ENCODE peak calls at places on chromosomes 13 and 19, in four cellular contexts. K is HCT116, V is H1, N is K562. H is an unnamed sample.
A peak's percentile ranks its signal among the peaks of the same experiment; 100 is the strongest.

GRCh38 chr13:44396295-44396962 is 22.8 kb downstream of the SERP2 start:
- DNase-seq in K (no peak), V (no peak), N (no peak), H (no peak)

GRCh38 chr19:11361771-11362731 is 6.8 kb downstream of the PLPPR2 start:
- DNase-seq in K (no peak), V (no peak), N (peak; percentile 62), H (no peak)

GRCh38 chr13:110524484-110525254 is 36.9 kb downstream of the RAB20 start:
- DNase-seq in K (no peak), V (no peak), N (no peak), H (no peak)

GRCh38 chr13:111505175-111505777 is 184.8 kb downstream of the TEX29 start:
- DNase-seq in K (peak; percentile 33), V (peak; percentile 77), N (peak; percentile 49), H (peak; percentile 12)

GRCh38 chr19:10975374-10976036 is 14.7 kb downstream of the SMARCA4 start:
- DNase-seq in K (no peak), V (no peak), N (no peak), H (no peak)

GRCh38 chr13:112983428-112984196 is 14.6 kb downstream of the MCF2L start:
- DNase-seq in K (no peak), V (no peak), N (no peak), H (peak; percentile 27)

GRCh38 chr13:44768233-44768632 is 192.1 kb upstream of the TSC22D1 start:
- DNase-seq in K (no peak), V (no peak), N (no peak), H (no peak)

GRCh38 chr19:7888145-7888825 is at the start of gene LRRC8E:
- DNase-seq in K (no peak), V (peak; percentile 92), N (peak; percentile 90), H (peak; percentile 59)

GRCh38 chr13:110322126-110322827 is 15.2 kb downstream of the COL4A2 start:
- DNase-seq in K (no peak), V (no peak), N (no peak), H (no peak)

GRCh38 chr13:114230117-114230516 is 4.6 kb upstream of the CDC16 start:
- DNase-seq in K (no peak), V (no peak), N (no peak), H (no peak)

GRCh38 chr13:64154514-64154913 is 2738.9 kb upstream of the PCDH20 start:
- DNase-seq in K (peak; percentile 4), V (no peak), N (no peak), H (no peak)

GRCh38 chr19:48351341-48351752 is 12.4 kb downstream of the TMEM143 start:
- DNase-seq in K (no peak), V (peak; percentile 97), N (peak; percentile 86), H (peak; percentile 63)

GRCh38 chr19:41548954-41549688 is 26.8 kb upstream of the CEACAM21 start:
- DNase-seq in K (no peak), V (no peak), N (no peak), H (no peak)

GRCh38 chr13:26618726-26619125 is 61.2 kb downstream of the WASF3 start:
- DNase-seq in K (no peak), V (no peak), N (no peak), H (no peak)

GRCh38 chr13:34591163-34591562 is 350.9 kb upstream of the NBEA start:
- DNase-seq in K (no peak), V (no peak), N (no peak), H (no peak)

GRCh38 chr13:47457631-47458030 is 543.4 kb downstream of the SUCLA2 start:
- DNase-seq in K (no peak), V (no peak), N (no peak), H (no peak)

GRCh38 chr19:11658954-11659353 is 61.7 kb downstream of the ZNF627 start:
- DNase-seq in K (no peak), V (no peak), N (no peak), H (no peak)

GRCh38 chr19:42693760-42694350 is 46.4 kb downstream of the PSG3 start:
- DNase-seq in K (peak; percentile 41), V (no peak), N (peak; percentile 26), H (peak; percentile 49)

GRCh38 chr19:36031308-36031707 is 1.4 kb downstream of the CLIP3 start:
- DNase-seq in K (no peak), V (no peak), N (no peak), H (no peak)

GRCh38 chr19:38666662-38667448 is 19.4 kb downstream of the ACTN4 start:
- DNase-seq in K (no peak), V (no peak), N (no peak), H (no peak)

GRCh38 chr19:52226652-52227051 is 36.8 kb downstream of the PPP2R1A start:
- DNase-seq in K (no peak), V (no peak), N (no peak), H (no peak)

GRCh38 chr13:83048419-83048818 is 833.9 kb downstream of the SLITRK1 start:
- DNase-seq in K (no peak), V (no peak), N (no peak), H (no peak)

GRCh38 chr19:34959021-34959420 is 5.0 kb downstream of the ZNF792 start:
- DNase-seq in K (no peak), V (no peak), N (no peak), H (no peak)

DNA sequence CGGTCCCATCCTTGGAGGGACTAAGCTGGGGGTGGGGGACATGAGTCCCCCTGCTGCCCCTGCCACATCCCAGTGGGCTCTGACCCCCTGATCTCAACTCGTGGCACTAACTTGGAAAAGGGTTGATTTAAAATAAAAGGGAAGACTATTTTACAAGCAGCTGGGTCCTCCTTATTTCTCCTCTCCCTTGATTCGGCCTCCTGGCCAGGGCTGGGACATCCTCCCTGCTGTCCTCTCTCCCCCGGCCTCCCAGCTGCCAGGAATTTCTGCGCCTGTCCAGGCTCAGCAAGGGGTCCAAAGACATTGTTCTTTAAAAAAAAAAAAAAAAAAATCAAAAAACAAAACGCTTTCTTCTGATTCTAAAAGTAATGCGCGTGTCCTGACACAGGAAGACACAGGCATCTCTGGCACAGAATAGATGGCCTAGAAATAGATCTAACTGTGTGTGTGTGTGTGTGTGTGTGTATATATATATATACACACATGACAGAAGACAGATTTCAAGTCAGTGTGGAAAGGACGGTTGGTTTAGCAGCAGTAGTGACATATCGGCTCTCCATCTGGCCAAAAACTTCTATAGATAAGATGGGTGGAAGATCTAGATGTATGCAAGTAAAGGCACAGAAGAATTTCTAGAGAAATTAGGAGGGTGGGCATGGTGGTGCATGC is 12.3 kb upstream of the LENG8 start:
- DNase-seq in K (no peak), V (no peak), N (no peak), H (no peak)
- H3K27me3 ChIP-seq in K (no peaks in the 10 kb centered on the region), V (no peaks in the 10 kb centered on the region), N (no peaks in the 10 kb centered on the region), H (no peaks in the 10 kb centered on the region)

DNA sequence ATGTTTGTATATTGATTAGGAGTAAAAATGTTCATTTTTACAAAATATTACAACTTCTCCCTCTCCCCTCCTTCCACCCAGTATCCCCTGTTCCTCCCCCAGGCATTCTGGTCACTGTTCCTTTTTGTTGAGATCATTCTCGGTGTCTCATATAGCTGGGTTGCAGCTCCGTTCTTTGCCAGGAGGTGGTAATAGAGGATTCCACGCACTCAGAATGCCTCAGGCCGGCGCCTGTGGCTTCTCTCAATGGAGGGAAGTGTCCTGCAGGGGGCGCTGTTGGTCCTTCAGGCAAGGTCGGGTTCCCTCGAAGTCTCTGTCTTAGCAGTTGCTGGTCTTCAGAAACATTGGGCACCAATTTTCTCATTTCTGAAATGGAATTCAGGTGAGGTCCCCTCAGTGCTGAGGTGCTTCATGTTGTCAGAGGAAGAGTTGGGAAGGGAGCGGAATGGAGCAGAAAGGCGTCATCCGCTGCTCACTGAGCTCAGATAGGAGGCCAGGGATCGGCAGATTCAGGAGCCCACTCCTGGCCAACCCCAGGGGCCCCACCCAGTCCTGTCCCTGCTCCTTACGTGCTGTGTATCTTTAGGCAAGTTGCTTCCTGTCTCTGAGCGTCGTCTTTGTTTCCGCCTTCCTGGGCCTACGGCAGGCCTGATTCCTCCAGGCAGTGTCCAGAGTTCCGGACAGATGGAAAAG is 10.3 kb upstream of the GARIN5A start:
- DNase-seq in K (peak; percentile 80), V (peak; percentile 97), N (peak; percentile 75), H (peak; percentile 51)
- TF ChIP-seq CEBPB in K (no peak), V (no peak), N (no peak), H (no peak)

GRCh38 chr13:72072223-72072622 is 205.2 kb upstream of the DACH1 start:
- DNase-seq in K (no peak), V (no peak), N (no peak), H (no peak)
- TF ChIP-seq POLR2AphosphoS5 in K (no peak), V (no peak), N (no peak), H (no peak)

DNA sequence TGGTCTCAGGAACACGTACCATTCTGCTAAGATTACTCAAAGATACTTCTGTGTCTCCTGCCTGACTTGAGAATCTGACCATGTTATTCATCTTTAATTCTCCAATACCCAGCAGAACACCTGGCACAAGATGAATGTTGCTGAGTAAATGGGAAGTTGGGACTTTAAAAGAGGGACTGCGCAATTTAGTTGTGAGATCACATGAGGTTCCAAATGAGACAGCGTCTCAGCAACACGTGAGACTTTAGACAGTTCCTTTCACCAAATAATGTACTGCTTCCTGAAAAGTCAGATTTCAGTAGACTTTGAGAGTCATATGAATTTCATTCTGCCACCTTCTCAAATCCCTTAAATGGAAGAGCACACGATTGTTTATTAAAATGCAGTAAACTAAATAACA is 36.7 kb downstream of the DOCK9 start:
- DNase-seq in K (no peak), V (no peak), N (no peak), H (no peak)
- H3K27me3 ChIP-seq in K (no peaks in the 10 kb centered on the region), V (no peaks in the 10 kb centered on the region), N (no peaks in the 10 kb centered on the region), H (no peaks in the 10 kb centered on the region)

GRCh38 chr13:61255035-61255796 is 160.4 kb downstream of the PCDH20 start:
- DNase-seq in K (peak; percentile 2), V (peak; percentile 50), N (no peak), H (peak; percentile 3)
- TF ChIP-seq CEBPB in K (no peak), V (no peak), N (no peak), H (no peak)

DNA sequence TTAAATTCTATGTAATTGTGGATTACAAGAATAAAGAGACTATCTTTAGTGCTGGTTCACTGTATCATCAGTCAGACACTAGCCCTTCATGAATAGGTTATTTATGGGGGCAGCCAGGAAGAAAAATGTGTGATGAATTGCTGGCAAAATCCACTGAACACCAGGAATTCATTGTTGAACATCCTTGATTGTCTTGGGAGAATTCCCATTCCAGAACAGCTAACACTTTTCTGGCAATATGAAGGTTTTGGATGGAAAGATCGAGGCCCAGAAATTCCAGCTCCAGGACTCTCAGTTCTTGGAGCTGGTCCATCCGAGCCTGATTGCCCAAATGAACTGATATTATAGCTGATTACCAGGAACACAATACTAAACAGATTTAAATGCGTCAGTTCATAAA is 11.5 kb upstream of the SPART start:
- DNase-seq in K (no peak), V (no peak), N (no peak), H (no peak)
- TF ChIP-seq POLR2AphosphoS5 in K (no peak), V (no peak), N (no peak), H (no peak)

GRCh38 chr19:45216677-45217076 is 28.5 kb downstream of the EXOC3L2 start:
- DNase-seq in K (no peak), V (no peak), N (no peak), H (no peak)

GRCh38 chr19:45218426-45218825 is 26.8 kb downstream of the EXOC3L2 start:
- DNase-seq in K (no peak), V (no peak), N (no peak), H (no peak)

GRCh38 chr19:45217193-45217956 is 27.8 kb downstream of the EXOC3L2 start:
- DNase-seq in K (no peak), V (peak; percentile 58), N (no peak), H (no peak)

GRCh38 chr19:45217957-45218334 is 27.3 kb downstream of the EXOC3L2 start:
- DNase-seq in K (no peak), V (peak; percentile 65), N (no peak), H (no peak)

GRCh38 chr19:45218887-45219780 is 26.1 kb downstream of the EXOC3L2 start:
- DNase-seq in K (no peak), V (no peak), N (no peak), H (no peak)
- H3K27me3 ChIP-seq in K (no peaks in the 10 kb centered on the region), V (peaks cover 14% of the 10 kb centered on the region), N (no peaks in the 10 kb centered on the region), H (peaks cover 63% of the 10 kb centered on the region)